ENCODE peak calls at places on chromosomes 4 and X, in four cellular contexts. N is CD8-positive, alpha-beta T cell; X is ovary; I is PC-3. F is an unnamed sample.
A peak's percentile ranks its signal among the peaks of the same experiment; 100 is the strongest.

GRCh38 chr4:143344774-143345173 is 8.1 kb downstream of the GAB1 start:
- DNase-seq in N (no peak), X (no peak), I (no peak), F (no peak)

GRCh38 chr4:64564126-64564525 is 154.9 kb upstream of the TECRL start:
- DNase-seq in N (no peak), X (no peak), I (no peak), F (no peak)

GRCh38 chr4:65521666-65522065 is 148.6 kb downstream of the EPHA5 start:
- DNase-seq in N (no peak), X (no peak), I (no peak), F (no peak)

GRCh38 chrX:133985164-133986007 is at the start of gene GPC3:
- DNase-seq in N (peak; percentile 19), X (peak; percentile 61), I (no peak), F (peak; percentile 43)

GRCh38 chr4:106868381-106869035 is 167.6 kb downstream of the DKK2 start:
- DNase-seq in N (no peak), X (no peak), I (peak; percentile 50), F (no peak)

GRCh38 chrX:40333344-40333743 is 235.6 kb upstream of the BCOR start:
- DNase-seq in N (no peak), X (no peak), I (no peak), F (no peak)

GRCh38 chrX:45709381-45709780 is 508.7 kb upstream of the DIPK2B start:
- DNase-seq in N (no peak), X (no peak), I (peak; percentile 29), F (no peak)

GRCh38 chrX:9204560-9204959 is 170.6 kb upstream of the FAM9B start:
- DNase-seq in N (no peak), X (no peak), I (peak; percentile 78), F (no peak)

GRCh38 chr4:73869130-73870055 is at the start of gene CXCL1:
- DNase-seq in N (no peak), X (peak; percentile 28), I (peak; percentile 56), F (no peak)

GRCh38 chr4:139629761-139630160 is 35.9 kb upstream of the MGST2 start:
- DNase-seq in N (no peak), X (no peak), I (no peak), F (no peak)

GRCh38 chr4:112003508-112003907 is 141.7 kb upstream of the FAM241A start:
- DNase-seq in N (no peak), X (no peak), I (no peak), F (no peak)

GRCh38 chr4:183783933-183784622 is 121.0 kb upstream of the STOX2 start:
- DNase-seq in N (no peak), X (no peak), I (peak; percentile 13), F (no peak)

GRCh38 chrX:119427024-119427794 is 28.1 kb downstream of the SLC25A43 start:
- DNase-seq in N (no peak), X (no peak), I (peak; percentile 18), F (no peak)

GRCh38 chr4:148443550-148444295 is 1.5 kb upstream of the NR3C2 start:
- DNase-seq in N (peak; percentile 53), X (peak; percentile 68), I (peak; percentile 5), F (no peak)

GRCh38 chrX:11899091-11899490 is 141.1 kb downstream of the MSL3 start:
- DNase-seq in N (no peak), X (no peak), I (peak; percentile 91), F (no peak)

GRCh38 chr4:36358173-36358572 is 76.8 kb downstream of the DTHD1 start:
- DNase-seq in N (no peak), X (no peak), I (no peak), F (no peak)

GRCh38 chr4:186227221-186227620 is at the start of gene KLKB1:
- DNase-seq in N (no peak), X (no peak), I (no peak), F (no peak)

DNA sequence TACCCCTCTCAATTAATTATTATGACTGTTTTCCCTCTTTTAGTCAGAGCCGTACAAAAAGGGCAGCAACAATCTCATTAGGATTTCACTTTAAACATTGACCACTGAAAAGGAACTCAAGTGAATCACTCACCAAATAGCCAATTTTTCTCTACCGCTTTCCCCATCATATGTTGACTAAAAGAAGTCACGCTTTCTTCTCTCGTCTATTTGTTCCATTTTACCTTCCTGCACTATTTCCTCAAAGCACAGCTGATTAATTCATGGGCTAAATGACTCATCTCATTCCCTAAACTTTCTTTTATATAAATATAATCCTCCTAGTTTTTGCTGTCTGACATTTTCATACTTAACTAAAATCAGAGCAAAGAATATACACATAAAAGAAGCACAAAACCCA is 8.2 kb downstream of the MID1 start:
- DNase-seq in N (no peak), X (no peak), I (peak; percentile 79), F (no peak)
- H3K4me1 ChIP-seq in N (no peaks in the 10 kb centered on the region), X (peaks cover 2% of the 10 kb centered on the region), I (peaks cover 67% of the 10 kb centered on the region), F (peaks cover under 1% of the 10 kb centered on the region)

DNA sequence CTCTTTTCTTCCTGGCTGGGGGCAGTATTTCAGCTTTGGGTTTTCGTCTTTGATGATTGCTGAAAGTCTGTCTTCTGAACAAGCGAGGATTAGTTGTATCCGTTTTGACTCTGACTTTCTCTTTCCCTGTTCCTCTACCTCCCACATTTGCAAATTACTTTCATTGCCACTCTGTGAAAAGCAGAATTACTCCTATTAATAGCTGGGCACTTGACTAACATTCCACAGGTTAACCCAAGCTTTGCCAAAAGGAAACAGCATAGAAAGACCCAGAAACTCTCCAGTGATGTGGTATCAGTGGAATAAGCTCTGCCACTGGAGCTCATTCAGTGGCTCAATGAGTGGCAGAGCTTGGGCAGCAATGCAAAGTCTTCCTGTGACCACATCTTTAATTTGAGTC is 238.9 kb downstream of the PALLD start:
- DNase-seq in N (no peak), X (no peak), I (no peak), F (no peak)
- H3K27ac ChIP-seq in N (no peak overlapping the region), X (no peak overlapping the region), I (no peak overlapping the region), F (no peak overlapping the region)

GRCh38 chrX:108734426-108734825 is 1.9 kb downstream of the IRS4 start:
- DNase-seq in N (no peak), X (peak; percentile 17), I (no peak), F (no peak)
- H3K4me3 ChIP-seq in N (no peak overlapping the region), X (no peak overlapping the region), I (no peak overlapping the region), F (no peak overlapping the region)

GRCh38 chrX:154016366-154017076 is 3.2 kb downstream of the IRAK1 start:
- DNase-seq in N (no peak), X (no peak), I (no peak), F (no peak)

GRCh38 chrX:154017766-154018517 is 1.8 kb downstream of the IRAK1 start:
- DNase-seq in N (no peak), X (no peak), I (no peak), F (no peak)

GRCh38 chrX:154013614-154014360 is 5.9 kb downstream of the IRAK1 start:
- DNase-seq in N (peak; percentile 51), X (peak; percentile 62), I (peak; percentile 45), F (no peak)

GRCh38 chrX:154014429-154015380 is 5.0 kb downstream of the IRAK1 start:
- DNase-seq in N (no peak), X (no peak), I (no peak), F (no peak)

DNA sequence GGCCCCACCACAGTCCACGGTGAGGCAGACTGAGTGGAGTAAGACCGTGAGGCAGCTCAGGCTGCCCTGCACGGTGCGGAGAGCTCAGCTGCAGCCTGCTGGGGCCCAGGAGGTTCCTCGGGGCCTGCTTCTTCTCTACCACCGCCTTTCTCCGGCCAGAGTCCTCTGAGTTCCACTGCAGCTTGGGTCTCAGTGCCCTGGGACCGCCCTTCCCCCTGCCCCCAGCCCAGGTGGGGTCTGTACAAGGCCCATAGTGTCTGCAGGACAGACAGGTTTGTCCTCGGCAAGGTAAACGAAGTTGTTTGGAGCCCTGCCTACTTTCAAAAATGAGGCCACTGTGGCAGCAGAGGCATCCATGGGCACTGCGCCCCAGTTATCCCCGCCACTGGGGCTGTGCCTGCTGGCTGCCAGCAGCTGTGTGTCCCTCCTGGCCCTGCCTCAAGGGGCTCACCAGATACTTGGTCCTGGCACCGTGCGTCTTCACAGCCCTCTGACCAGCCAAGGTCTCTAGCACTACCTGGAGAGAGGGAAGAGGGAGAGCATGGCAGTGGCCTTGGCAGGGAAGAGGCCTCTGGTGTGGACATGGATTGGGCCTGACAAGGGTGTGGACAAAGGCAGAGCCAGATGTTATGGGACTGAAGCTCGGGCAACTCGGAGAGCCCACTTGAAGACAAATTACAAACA is 4.0 kb downstream of the IRAK1 start:
- DNase-seq in N (no peak), X (no peak), I (no peak), F (no peak)
- H3K4me1 ChIP-seq in N (peaks cover 20% of the 10 kb centered on the region), X (no peaks in the 10 kb centered on the region), I (peaks cover 17% of the 10 kb centered on the region), F (peaks cover 4% of the 10 kb centered on the region)

GRCh38 chr4:115945026-115945425 is 831.6 kb upstream of the NDST4 start:
- DNase-seq in N (no peak), X (no peak), I (no peak), F (no peak)

DNA sequence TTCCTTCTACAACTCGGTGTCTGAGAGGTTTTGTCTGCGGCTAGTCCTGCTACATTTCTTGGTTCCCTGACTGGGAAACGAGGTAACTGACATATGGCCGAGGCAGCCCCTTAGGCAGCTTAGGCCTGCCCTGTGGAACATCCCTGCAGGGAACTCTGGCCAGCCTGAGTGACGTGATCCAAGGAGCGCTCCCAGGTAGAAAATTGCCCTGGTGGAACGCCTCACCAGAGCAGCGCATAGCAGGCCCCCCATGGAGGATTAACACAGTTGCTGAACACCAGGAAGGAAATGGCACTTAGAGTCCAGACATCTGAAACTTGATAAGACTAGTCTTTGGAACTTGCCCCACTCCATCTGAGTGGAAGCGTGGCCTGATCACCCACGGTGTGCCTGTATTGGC is 837.4 kb upstream of the NDST4 start:
- DNase-seq in N (no peak), X (no peak), I (no peak), F (no peak)
- H3K27ac ChIP-seq in N (no peak overlapping the region), X (no peak overlapping the region), I (no peak overlapping the region), F (no peak overlapping the region)

GRCh38 chr4:1728061-1728980 is 7.0 kb downstream of the TACC3 start:
- DNase-seq in N (no peak), X (no peak), I (no peak), F (no peak)
- H3K4me3 ChIP-seq in N (no peak overlapping the region), X (no peak overlapping the region), I (peak overlapping the region; percentile 34), F (no peak overlapping the region)

GRCh38 chr4:76623217-76624060 is 188.4 kb downstream of the SHROOM3 start:
- DNase-seq in N (no peak), X (no peak), I (peak; percentile 85), F (no peak)

GRCh38 chr4:76622126-76622525 is 187.1 kb downstream of the SHROOM3 start:
- DNase-seq in N (no peak), X (no peak), I (peak; percentile 95), F (no peak)

GRCh38 chr4:76622717-76623116 is 187.7 kb downstream of the SHROOM3 start:
- DNase-seq in N (no peak), X (no peak), I (peak; percentile 53), F (no peak)

GRCh38 chr4:76625316-76625715 is 190.3 kb downstream of the SHROOM3 start:
- DNase-seq in N (no peak), X (no peak), I (no peak), F (no peak)

GRCh38 chr4:76624271-76624681 is 189.2 kb downstream of the SHROOM3 start:
- DNase-seq in N (no peak), X (peak; percentile 63), I (peak; percentile 78), F (no peak)
- H3K4me1 ChIP-seq in N (no peaks in the 10 kb centered on the region), X (peaks cover 8% of the 10 kb centered on the region), I (peaks cover 49% of the 10 kb centered on the region), F (no peaks in the 10 kb centered on the region)